ENCODE peak calls at places on chromosome 9, in four cellular contexts. B, G, P and A are unnamed samples.
A peak's percentile ranks its signal among the peaks of the same experiment; 100 is the strongest.

GRCh38 chr9:115524467-115525059 is 406.6 kb upstream of the TNC start:
- DNase-seq in B (no peak), G (peak; percentile 12), P (no peak), A (no peak)

GRCh38 chr9:88706193-88707112 is 171.5 kb downstream of the NXNL2 start:
- DNase-seq in B (no peak), G (no peak), P (no peak), A (no peak)

GRCh38 chr9:115212832-115213231 is 94.9 kb upstream of the TNC start:
- DNase-seq in B (no peak), G (no peak), P (no peak), A (no peak)

GRCh38 chr9:86187121-86187520 is 72.3 kb downstream of the C9orf153 start:
- DNase-seq in B (no peak), G (no peak), P (no peak), A (no peak)

GRCh38 chr9:115267788-115268187 is 149.8 kb upstream of the TNC start:
- DNase-seq in B (no peak), G (no peak), P (no peak), A (no peak)

GRCh38 chr9:89993678-89994630 is 389.1 kb downstream of the GADD45G start:
- DNase-seq in B (no peak), G (no peak), P (no peak), A (no peak)

GRCh38 chr9:27421567-27421966 is 102.5 kb upstream of the IFNK start:
- DNase-seq in B (no peak), G (no peak), P (no peak), A (no peak)

GRCh38 chr9:133115604-133116345 is 5.3 kb downstream of the RALGDS start:
- DNase-seq in B (peak; percentile 34), G (no peak), P (no peak), A (peak; percentile 27)

GRCh38 chr9:114132550-114132918 is 22.8 kb upstream of the COL27A1 start:
- DNase-seq in B (no peak), G (no peak), P (no peak), A (no peak)

DNA sequence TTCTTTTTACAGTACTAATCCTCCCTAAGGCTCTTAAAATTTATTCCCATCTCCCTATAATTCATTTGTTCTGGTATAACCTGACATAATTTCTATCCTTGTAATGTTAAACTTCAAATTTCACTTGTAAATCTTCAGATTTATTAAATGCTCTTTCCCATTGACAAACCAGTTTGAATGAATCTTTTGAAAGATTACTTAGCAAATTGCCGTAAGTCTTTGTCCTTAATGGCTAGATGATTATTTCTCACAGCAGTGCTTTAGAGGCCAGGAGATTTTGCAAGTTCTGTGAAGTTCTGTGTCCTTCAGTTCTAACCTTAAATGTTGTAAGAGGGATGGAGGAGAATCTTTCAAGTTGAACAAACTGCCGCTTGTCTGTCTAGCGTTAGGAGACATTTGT is 4.2 kb downstream of the SLC44A1 start:
- DNase-seq in B (no peak), G (no peak), P (no peak), A (no peak)
- H3K4me3 ChIP-seq in B (no peak overlapping the region), G (no peak overlapping the region), P (no peak overlapping the region), A (no peak overlapping the region)

DNA sequence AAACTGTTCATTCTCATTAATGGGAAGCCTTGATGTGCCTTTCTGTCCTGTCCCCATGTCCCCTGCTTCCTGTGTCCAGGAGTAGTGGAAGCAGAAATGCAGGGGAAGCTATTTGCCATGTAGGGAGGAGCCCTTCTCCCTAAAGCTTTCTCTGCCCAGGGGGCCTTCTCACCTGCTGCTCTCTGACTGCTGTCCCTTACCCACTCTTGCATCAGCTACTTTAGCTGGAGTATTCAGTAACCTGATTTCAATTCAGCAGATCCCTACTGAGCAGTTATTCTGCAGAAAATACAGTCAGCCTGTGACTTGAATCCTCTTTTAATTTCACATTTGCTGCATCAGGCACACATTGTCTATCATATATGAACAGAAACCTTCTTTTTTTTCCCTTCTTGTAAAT is 90.4 kb downstream of the MVB12B start:
- DNase-seq in B (no peak), G (no peak), P (no peak), A (no peak)
- H3K9me3 ChIP-seq in B (no peaks in the 10 kb centered on the region), G (no peaks in the 10 kb centered on the region), P (no peaks in the 10 kb centered on the region), A (no peaks in the 10 kb centered on the region)

GRCh38 chr9:98960409-98960808 is 16.7 kb downstream of the COL15A1 start:
- DNase-seq in B (no peak), G (no peak), P (no peak), A (no peak)
- H3K4me1 ChIP-seq in B (no peaks in the 10 kb centered on the region), G (no peaks in the 10 kb centered on the region), P (peaks cover 59% of the 10 kb centered on the region), A (no peaks in the 10 kb centered on the region)

GRCh38 chr9:37198831-37199230 is 78.5 kb downstream of the ZCCHC7 start:
- DNase-seq in B (no peak), G (no peak), P (no peak), A (no peak)

GRCh38 chr9:37201581-37201980 is 81.2 kb downstream of the ZCCHC7 start:
- DNase-seq in B (no peak), G (no peak), P (no peak), A (no peak)

GRCh38 chr9:37200572-37201005 is 80.2 kb downstream of the ZCCHC7 start:
- DNase-seq in B (no peak), G (no peak), P (no peak), A (no peak)

GRCh38 chr9:37198034-37198718 is 77.8 kb downstream of the ZCCHC7 start:
- DNase-seq in B (no peak), G (no peak), P (no peak), A (no peak)

DNA sequence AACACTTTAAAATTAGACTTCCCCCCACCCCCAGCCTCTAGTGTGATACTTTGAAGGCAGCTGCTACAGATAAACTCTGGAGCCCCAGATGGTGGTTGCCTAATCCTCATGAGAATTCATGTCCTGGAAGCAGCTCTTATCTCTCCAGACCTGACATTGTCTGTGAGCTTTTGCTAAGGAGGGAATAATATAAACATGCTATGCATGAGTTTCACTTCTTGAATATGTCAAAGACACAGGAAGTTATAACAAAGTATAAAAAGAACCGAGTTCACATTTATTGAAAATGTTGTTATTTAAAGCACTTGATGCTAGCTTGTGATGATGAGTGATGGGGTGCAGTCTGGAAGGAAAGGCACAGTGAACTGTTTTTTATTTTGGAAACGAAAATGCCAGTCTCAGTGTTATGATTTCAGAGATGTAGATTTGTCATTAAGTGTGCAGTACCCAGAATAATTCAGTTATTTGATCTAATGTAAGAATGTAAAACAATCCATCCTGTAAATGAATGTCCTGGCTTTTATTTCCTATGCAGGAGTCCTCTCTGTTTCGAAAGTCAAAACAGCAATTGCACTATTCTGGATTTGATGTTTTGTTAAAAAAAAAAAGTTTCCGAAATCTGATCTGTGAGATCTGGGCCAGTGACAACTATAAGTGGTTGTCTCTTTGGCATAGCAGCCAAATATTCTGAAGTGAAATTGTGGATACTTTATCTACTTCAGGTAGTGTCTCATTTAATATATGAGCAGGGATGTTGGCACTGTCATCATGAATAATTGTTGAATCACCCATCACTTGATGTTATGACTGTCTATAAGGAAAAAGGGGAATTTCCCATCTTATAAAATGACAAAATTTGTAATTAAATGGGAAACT is 77.0 kb downstream of the ZCCHC7 start:
- DNase-seq in B (no peak), G (peak; percentile 50), P (no peak), A (no peak)
- H3K4me3 ChIP-seq in B (no peak overlapping the region), G (no peak overlapping the region), P (no peak overlapping the region), A (no peak overlapping the region)

GRCh38 chr9:33463151-33463550 is 10.6 kb downstream of the NOL6 start:
- DNase-seq in B (no peak), G (no peak), P (no peak), A (peak; percentile 43)

GRCh38 chr9:33461474-33461873 is 12.2 kb downstream of the NOL6 start:
- DNase-seq in B (no peak), G (no peak), P (no peak), A (no peak)

GRCh38 chr9:33465096-33465495 is 8.6 kb downstream of the NOL6 start:
- DNase-seq in B (no peak), G (no peak), P (no peak), A (no peak)

GRCh38 chr9:33465596-33466564 is 7.8 kb downstream of the NOL6 start:
- DNase-seq in B (no peak), G (no peak), P (no peak), A (no peak)

GRCh38 chr9:33464045-33464636 is 9.6 kb downstream of the NOL6 start:
- DNase-seq in B (no peak), G (no peak), P (no peak), A (no peak)
- H3K9me3 ChIP-seq in B (no peaks in the 10 kb centered on the region), G (no peaks in the 10 kb centered on the region), P (no peaks in the 10 kb centered on the region), A (no peaks in the 10 kb centered on the region)

DNA sequence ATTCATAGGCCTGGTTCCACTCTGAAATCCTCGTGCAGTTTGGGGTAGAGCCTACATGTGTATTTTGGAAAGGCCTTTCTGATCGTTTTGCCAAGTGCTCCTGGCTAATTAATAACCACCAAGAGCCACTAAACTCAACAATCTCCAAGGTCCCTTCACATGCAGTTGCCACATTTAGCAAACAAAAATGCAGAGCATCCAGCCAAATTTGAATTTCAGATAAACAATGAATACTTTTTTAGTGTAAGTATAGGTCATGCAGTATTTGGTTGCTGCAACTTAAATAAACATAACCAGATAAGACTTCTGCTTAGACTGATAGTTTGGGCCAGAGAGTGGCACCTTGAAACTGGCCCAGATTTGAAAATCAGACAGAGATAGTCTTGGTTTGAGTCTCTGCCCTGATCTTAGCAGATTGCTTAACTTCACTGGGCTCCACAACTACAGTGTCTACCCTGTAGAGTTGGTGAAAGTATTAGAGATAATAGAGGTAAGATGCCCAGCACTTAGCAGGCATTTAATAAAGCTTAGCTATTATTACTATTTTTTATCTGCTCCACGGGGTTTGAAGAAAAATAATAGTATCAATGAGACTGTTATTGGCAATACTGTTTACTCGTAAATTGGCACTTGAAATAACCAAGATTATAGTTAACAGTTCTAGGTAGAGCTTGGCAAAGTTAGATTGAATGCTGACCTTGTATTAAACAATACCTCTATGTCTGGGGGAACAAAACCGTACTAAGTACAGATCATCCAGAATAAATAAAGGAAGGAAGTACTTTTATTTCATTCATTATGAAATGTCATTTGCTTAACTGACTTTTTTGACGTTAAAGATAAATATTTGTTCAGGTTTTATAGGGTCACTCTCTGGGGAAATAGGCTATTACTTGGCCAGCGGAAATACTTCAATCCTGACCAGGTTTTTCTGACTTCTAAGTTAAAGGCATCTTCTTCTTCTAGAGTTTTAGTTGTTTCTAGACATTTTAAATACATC is 274.8 kb downstream of the DOCK8 start:
- DNase-seq in B (no peak), G (no peak), P (no peak), A (no peak)
- H3K4me1 ChIP-seq in B (no peaks in the 10 kb centered on the region), G (no peaks in the 10 kb centered on the region), P (no peaks in the 10 kb centered on the region), A (no peaks in the 10 kb centered on the region)